ENCODE peak calls at places on chromosomes 1 and 21, in five cellular contexts. One of them, this sample, is unnamed.

GRCh38 chr1:162389021-162389818 is 7.7 kb downstream of the C1orf226 start:
- DNase-seq in testis: no peak
- DNase-seq in transverse colon: no peak
- DNase-seq in spleen: no peak
- DNase-seq in uterus: no peak
- DNase-seq in this sample: peak; percentile 75

GRCh38 chr1:25109527-25109926 is 122.8 kb downstream of the SYF2 start:
- DNase-seq in transverse colon: no peak
- DNase-seq in uterus: no peak
- DNase-seq in testis: no peak
- DNase-seq in spleen: no peak
- DNase-seq in this sample: no peak

GRCh38 chr1:1402081-1402900 is 3.2 kb upstream of the CCNL2 start:
- DNase-seq in uterus: no peak
- DNase-seq in transverse colon: peak; percentile 36
- DNase-seq in spleen: no peak
- DNase-seq in testis: no peak
- DNase-seq in this sample: no peak

GRCh38 chr1:221672160-221672762 is 69.6 kb downstream of the DUSP10 start:
- DNase-seq in uterus: no peak
- DNase-seq in spleen: no peak
- DNase-seq in testis: no peak
- DNase-seq in transverse colon: no peak
- DNase-seq in this sample: no peak

GRCh38 chr1:41502912-41503311 is 18.4 kb upstream of the EDN2 start:
- DNase-seq in spleen: no peak
- DNase-seq in testis: no peak
- DNase-seq in uterus: no peak
- DNase-seq in transverse colon: no peak
- DNase-seq in this sample: no peak

GRCh38 chr1:156102634-156103511 is 11.6 kb upstream of the LMNA start:
- DNase-seq in testis: no peak
- DNase-seq in transverse colon: no peak
- DNase-seq in spleen: no peak
- DNase-seq in uterus: no peak
- DNase-seq in this sample: no peak

GRCh38 chr1:156816561-156817328 is at the start of gene SH2D2A:
- DNase-seq in testis: peak; percentile 42
- DNase-seq in transverse colon: peak; percentile 72
- DNase-seq in uterus: no peak
- DNase-seq in spleen: peak; percentile 92
- DNase-seq in this sample: no peak

GRCh38 chr1:184973308-184974085 is 811 bp downstream of the NIBAN1 start:
- DNase-seq in transverse colon: peak; percentile 37
- DNase-seq in uterus: peak; percentile 50
- DNase-seq in testis: peak; percentile 42
- DNase-seq in spleen: peak; percentile 87
- DNase-seq in this sample: no peak

GRCh38 chr1:59364012-59364411 is 67.1 kb downstream of the FGGY start:
- DNase-seq in transverse colon: no peak
- DNase-seq in uterus: no peak
- DNase-seq in testis: no peak
- DNase-seq in spleen: no peak
- DNase-seq in this sample: no peak

GRCh38 chr21:35150562-35151226 is 101.6 kb upstream of the RUNX1 start:
- DNase-seq in spleen: no peak
- DNase-seq in transverse colon: no peak
- DNase-seq in uterus: no peak
- DNase-seq in testis: no peak
- DNase-seq in this sample: no peak

DNA sequence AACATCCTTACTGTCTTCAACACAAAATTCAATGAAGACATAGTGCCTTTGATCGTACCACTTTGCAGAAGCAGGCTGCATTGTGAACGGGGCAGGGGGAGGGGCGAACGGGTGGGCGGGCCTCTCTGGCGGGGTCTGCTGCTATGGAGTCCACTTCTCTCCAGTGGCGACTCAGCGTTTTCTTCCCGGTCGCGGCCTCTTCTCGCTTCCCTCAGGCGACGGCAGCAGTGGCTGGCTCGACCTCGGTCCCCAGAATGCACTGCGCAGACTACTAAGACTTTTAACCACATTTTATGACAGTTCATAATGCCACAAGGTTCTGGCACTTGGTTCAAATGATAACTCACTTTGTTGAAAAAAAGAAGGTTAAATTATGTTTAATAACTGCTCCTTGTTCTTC is 21.2 kb downstream of the GBP2 start:
- DNase-seq in uterus: no peak
- DNase-seq in testis: peak; percentile 27
- DNase-seq in spleen: no peak
- DNase-seq in transverse colon: no peak
- DNase-seq in this sample: no peak
- TF ChIP-seq POLR2A in uterus: no peak
- TF ChIP-seq POLR2A in testis: no peak
- TF ChIP-seq POLR2A in spleen: no peak
- TF ChIP-seq POLR2A in transverse colon: no peak
- TF ChIP-seq POLR2A in this sample: no peak

GRCh38 chr1:154404511-154404931 is 622 bp upstream of the IL6R start:
- DNase-seq in spleen: no peak
- DNase-seq in transverse colon: no peak
- DNase-seq in uterus: no peak
- DNase-seq in testis: no peak
- DNase-seq in this sample: no peak
- H3K4me3 ChIP-seq in spleen: peak overlapping the region; percentile 64
- H3K4me3 ChIP-seq in transverse colon: peak overlapping the region; percentile 74
- H3K4me3 ChIP-seq in uterus: peak overlapping the region; percentile 90
- H3K4me3 ChIP-seq in testis: no peak overlapping the region
- H3K4me3 ChIP-seq in this sample: peak overlapping the region; percentile 55

GRCh38 chr1:202161151-202162048 is 998 bp upstream of the PTPN7 start:
- DNase-seq in spleen: no peak
- DNase-seq in uterus: no peak
- DNase-seq in transverse colon: no peak
- DNase-seq in testis: peak; percentile 73
- DNase-seq in this sample: no peak

GRCh38 chr1:202157945-202158344 is 2.5 kb downstream of the PTPN7 start:
- DNase-seq in transverse colon: no peak
- DNase-seq in testis: no peak
- DNase-seq in uterus: no peak
- DNase-seq in spleen: no peak
- DNase-seq in this sample: no peak

GRCh38 chr1:202158810-202159533 is 1.4 kb downstream of the PTPN7 start:
- DNase-seq in spleen: no peak
- DNase-seq in testis: peak; percentile 60
- DNase-seq in transverse colon: no peak
- DNase-seq in uterus: no peak
- DNase-seq in this sample: no peak

GRCh38 chr1:202160377-202160940 is at the start of gene PTPN7:
- DNase-seq in spleen: peak; percentile 96
- DNase-seq in transverse colon: peak; percentile 61
- DNase-seq in uterus: no peak
- DNase-seq in testis: peak; percentile 63
- DNase-seq in this sample: no peak

DNA sequence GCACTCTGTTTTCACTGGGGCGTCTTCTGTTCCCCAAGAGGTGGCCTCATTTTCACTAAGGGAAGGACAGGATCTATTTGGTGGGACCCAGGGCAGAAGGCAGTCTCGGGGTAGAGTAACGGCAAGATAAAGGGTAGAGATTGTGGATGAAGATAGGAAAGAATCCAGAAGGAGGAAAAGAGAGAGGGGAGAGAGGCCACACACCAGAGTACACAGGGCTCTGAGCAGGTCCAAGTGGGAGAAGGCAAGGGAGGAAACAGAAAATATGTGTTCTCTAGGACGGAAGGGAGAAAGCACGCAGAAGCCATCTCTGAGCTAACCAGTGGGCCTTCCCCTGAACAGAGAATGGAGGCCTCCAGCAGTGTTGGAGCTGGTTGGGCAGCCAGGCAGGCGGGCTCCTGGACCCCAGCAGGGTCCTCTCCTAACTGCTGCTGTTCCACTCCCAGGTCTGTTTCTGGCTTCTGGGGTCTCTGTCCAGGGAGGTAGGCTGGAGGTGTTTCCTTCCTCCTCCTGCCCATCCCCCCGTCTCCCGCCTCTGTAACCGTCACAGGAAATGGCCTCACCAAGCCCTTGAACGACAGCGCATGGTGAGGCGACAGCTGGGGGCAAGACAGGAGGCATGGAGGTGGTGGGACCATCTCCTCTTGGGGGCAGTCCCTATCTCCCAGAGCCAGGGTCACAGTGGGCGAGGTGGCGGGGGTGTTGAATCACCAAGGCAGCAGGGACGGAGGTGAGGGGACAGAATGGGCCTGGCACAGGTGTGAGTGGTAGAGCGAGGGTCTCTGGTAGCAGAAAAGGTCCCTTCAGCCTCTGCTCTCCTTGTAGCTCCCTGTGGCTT is 649 bp downstream of the PTPN7 start:
- DNase-seq in uterus: no peak
- DNase-seq in spleen: peak; percentile 90
- DNase-seq in transverse colon: peak; percentile 60
- DNase-seq in testis: peak; percentile 56
- DNase-seq in this sample: no peak
- TF ChIP-seq POLR2A in uterus: no peak
- TF ChIP-seq POLR2A in spleen: no peak
- TF ChIP-seq POLR2A in transverse colon: no peak
- TF ChIP-seq POLR2A in testis: no peak
- TF ChIP-seq POLR2A in this sample: no peak

GRCh38 chr1:78619446-78619802 is 824 bp upstream of the IFI44L start:
- DNase-seq in transverse colon: no peak
- DNase-seq in uterus: no peak
- DNase-seq in spleen: no peak
- DNase-seq in testis: peak; percentile 25
- DNase-seq in this sample: no peak
- H3K4me3 ChIP-seq in transverse colon: peak overlapping the region; percentile 36
- H3K4me3 ChIP-seq in uterus: peak overlapping the region; percentile 24
- H3K4me3 ChIP-seq in spleen: no peak overlapping the region
- H3K4me3 ChIP-seq in testis: no peak overlapping the region
- H3K4me3 ChIP-seq in this sample: peak overlapping the region; percentile 37

GRCh38 chr1:2403273-2403672 is 9.1 kb downstream of the PEX10 start:
- DNase-seq in spleen: no peak
- DNase-seq in uterus: no peak
- DNase-seq in transverse colon: no peak
- DNase-seq in testis: no peak
- DNase-seq in this sample: no peak

GRCh38 chr1:2404890-2405511 is 7.4 kb downstream of the PEX10 start:
- DNase-seq in transverse colon: no peak
- DNase-seq in spleen: no peak
- DNase-seq in uterus: no peak
- DNase-seq in testis: peak; percentile 36
- DNase-seq in this sample: no peak

GRCh38 chr1:2405588-2406295 is 6.6 kb downstream of the PEX10 start:
- DNase-seq in spleen: no peak
- DNase-seq in uterus: no peak
- DNase-seq in testis: no peak
- DNase-seq in transverse colon: no peak
- DNase-seq in this sample: no peak

GRCh38 chr1:2402420-2402819 is 9.9 kb downstream of the PEX10 start:
- DNase-seq in testis: no peak
- DNase-seq in spleen: no peak
- DNase-seq in uterus: no peak
- DNase-seq in transverse colon: no peak
- DNase-seq in this sample: no peak

GRCh38 chr1:2404142-2404889 is 8.0 kb downstream of the PEX10 start:
- DNase-seq in transverse colon: no peak
- DNase-seq in spleen: no peak
- DNase-seq in uterus: no peak
- DNase-seq in testis: no peak
- DNase-seq in this sample: no peak
- TF ChIP-seq POLR2A in transverse colon: no peak
- TF ChIP-seq POLR2A in spleen: no peak
- TF ChIP-seq POLR2A in uterus: no peak
- TF ChIP-seq POLR2A in testis: no peak
- TF ChIP-seq POLR2A in this sample: no peak

DNA sequence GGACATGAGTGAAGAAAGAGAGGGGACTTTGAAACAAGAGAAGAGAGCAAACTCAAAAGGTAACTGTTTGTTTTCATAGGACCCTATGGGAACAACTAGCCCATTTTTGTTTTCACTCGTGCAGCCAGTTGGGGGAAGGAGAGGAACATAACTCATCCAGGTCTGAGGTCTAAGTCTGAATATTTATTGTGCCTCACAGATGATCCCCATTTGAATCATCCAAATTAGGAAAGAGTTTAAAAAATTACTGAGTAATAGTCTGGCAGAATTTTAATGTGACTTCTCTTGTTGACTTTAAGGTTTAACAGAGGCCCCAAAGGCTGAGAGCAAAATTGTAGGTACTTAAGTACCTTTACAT is 10.4 kb upstream of the TSPAN2 start:
- DNase-seq in spleen: no peak
- DNase-seq in testis: no peak
- DNase-seq in uterus: peak; percentile 36
- DNase-seq in transverse colon: no peak
- DNase-seq in this sample: no peak
- H3K4me3 ChIP-seq in spleen: peak overlapping the region; percentile 31
- H3K4me3 ChIP-seq in testis: no peak overlapping the region
- H3K4me3 ChIP-seq in uterus: peak overlapping the region; percentile 32
- H3K4me3 ChIP-seq in transverse colon: peak overlapping the region; percentile 48
- H3K4me3 ChIP-seq in this sample: peak overlapping the region; percentile 37

GRCh38 chr1:45620588-45621500 is 3.0 kb downstream of the CCDC17 start:
- DNase-seq in testis: no peak
- DNase-seq in transverse colon: no peak
- DNase-seq in spleen: peak; percentile 78
- DNase-seq in uterus: no peak
- DNase-seq in this sample: no peak

GRCh38 chr1:45621895-45622266 is 2.0 kb downstream of the CCDC17 start:
- DNase-seq in testis: no peak
- DNase-seq in transverse colon: no peak
- DNase-seq in uterus: no peak
- DNase-seq in spleen: no peak
- DNase-seq in this sample: no peak

GRCh38 chr1:45622267-45622890 is 1.5 kb downstream of the CCDC17 start:
- DNase-seq in uterus: no peak
- DNase-seq in testis: no peak
- DNase-seq in spleen: peak; percentile 75
- DNase-seq in transverse colon: no peak
- DNase-seq in this sample: no peak

GRCh38 chr1:45622891-45623394 is 911 bp downstream of the CCDC17 start:
- DNase-seq in transverse colon: no peak
- DNase-seq in spleen: no peak
- DNase-seq in testis: no peak
- DNase-seq in uterus: no peak
- DNase-seq in this sample: no peak

DNA sequence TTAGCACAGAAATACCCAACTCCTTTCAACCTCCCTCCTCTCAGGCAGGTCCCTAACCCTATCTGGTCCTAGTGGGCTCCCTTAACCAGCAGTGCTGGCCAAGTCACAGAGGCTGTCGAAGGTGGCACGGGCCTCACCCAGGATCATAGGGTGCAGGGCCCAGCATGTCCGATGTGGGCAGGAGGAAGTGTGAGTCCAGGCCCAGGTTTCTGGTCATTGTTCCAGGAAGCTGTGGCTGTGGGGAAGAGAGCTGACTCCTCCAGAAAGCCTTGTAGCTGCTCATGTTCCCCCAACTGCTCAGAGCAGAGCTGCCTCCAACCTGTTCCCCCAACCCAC is 2.4 kb downstream of the CCDC17 start:
- DNase-seq in uterus: no peak
- DNase-seq in spleen: peak; percentile 76
- DNase-seq in transverse colon: no peak
- DNase-seq in testis: no peak
- DNase-seq in this sample: no peak
- TF ChIP-seq POLR2A in uterus: no peak
- TF ChIP-seq POLR2A in spleen: no peak
- TF ChIP-seq POLR2A in transverse colon: no peak
- TF ChIP-seq POLR2A in testis: no peak
- TF ChIP-seq POLR2A in this sample: no peak

GRCh38 chr1:18636762-18637552 is 6.3 kb downstream of the PAX7 start:
- DNase-seq in spleen: no peak
- DNase-seq in transverse colon: no peak
- DNase-seq in testis: no peak
- DNase-seq in uterus: no peak
- DNase-seq in this sample: no peak
- H3K4me3 ChIP-seq in spleen: no peak overlapping the region
- H3K4me3 ChIP-seq in transverse colon: no peak overlapping the region
- H3K4me3 ChIP-seq in testis: no peak overlapping the region
- H3K4me3 ChIP-seq in uterus: no peak overlapping the region
- H3K4me3 ChIP-seq in this sample: no peak overlapping the region

This sample was measured in vagina.